ENCODE peak calls at places on chromosome 4, in five cellular contexts. One of them, this sample, is unnamed.

GRCh38 chr4:182235016-182235415 is 8.2 kb upstream of the TENM3 start:
- DNase-seq in tibial artery: no peak
- DNase-seq in left lung: no peak
- DNase-seq in Peyer's patch: no peak
- DNase-seq in tibial nerve: no peak
- DNase-seq in this sample: no peak

GRCh38 chr4:107319386-107319785 is 283.3 kb upstream of the DKK2 start:
- DNase-seq in tibial artery: no peak
- DNase-seq in left lung: no peak
- DNase-seq in Peyer's patch: no peak
- DNase-seq in tibial nerve: no peak
- DNase-seq in this sample: no peak

GRCh38 chr4:78553526-78554060 is 2.0 kb downstream of the ANXA3 start:
- DNase-seq in tibial artery: no peak
- DNase-seq in left lung: no peak
- DNase-seq in Peyer's patch: no peak
- DNase-seq in tibial nerve: no peak
- DNase-seq in this sample: no peak

GRCh38 chr4:3440011-3440410 is 1.8 kb upstream of the HGFAC start:
- DNase-seq in tibial artery: no peak
- DNase-seq in left lung: peak; percentile 52
- DNase-seq in Peyer's patch: no peak
- DNase-seq in tibial nerve: no peak
- DNase-seq in this sample: no peak

GRCh38 chr4:29983890-29984289 is 736.3 kb upstream of the PCDH7 start:
- DNase-seq in tibial artery: no peak
- DNase-seq in left lung: no peak
- DNase-seq in Peyer's patch: no peak
- DNase-seq in tibial nerve: no peak
- DNase-seq in this sample: no peak

GRCh38 chr4:82240410-82240809 is 133.4 kb downstream of the HNRNPD start:
- DNase-seq in tibial artery: no peak
- DNase-seq in left lung: no peak
- DNase-seq in Peyer's patch: no peak
- DNase-seq in tibial nerve: no peak
- DNase-seq in this sample: no peak

GRCh38 chr4:76694056-76694455 is 203.9 kb downstream of the SOWAHB start:
- DNase-seq in tibial artery: no peak
- DNase-seq in left lung: no peak
- DNase-seq in Peyer's patch: no peak
- DNase-seq in tibial nerve: no peak
- DNase-seq in this sample: no peak

GRCh38 chr4:129342820-129343219 is 246.9 kb downstream of the C4orf33 start:
- DNase-seq in tibial artery: no peak
- DNase-seq in left lung: no peak
- DNase-seq in Peyer's patch: no peak
- DNase-seq in tibial nerve: no peak
- DNase-seq in this sample: no peak

GRCh38 chr4:18020671-18021469 is 685 bp downstream of the LCORL start:
- DNase-seq in tibial artery: peak; percentile 64
- DNase-seq in left lung: peak; percentile 88
- DNase-seq in Peyer's patch: peak; percentile 70
- DNase-seq in tibial nerve: peak; percentile 33
- DNase-seq in this sample: peak; percentile 44

GRCh38 chr4:168925789-168926490 is 84.1 kb downstream of the CBR4 start:
- DNase-seq in tibial artery: no peak
- DNase-seq in left lung: no peak
- DNase-seq in Peyer's patch: no peak
- DNase-seq in tibial nerve: no peak
- DNase-seq in this sample: no peak

GRCh38 chr4:25253072-25253447 is 19.2 kb downstream of the PI4K2B start:
- DNase-seq in tibial artery: no peak
- DNase-seq in left lung: no peak
- DNase-seq in Peyer's patch: no peak
- DNase-seq in tibial nerve: no peak
- DNase-seq in this sample: no peak

GRCh38 chr4:183412836-183413561 is 31.4 kb upstream of the CDKN2AIP start:
- DNase-seq in tibial artery: no peak
- DNase-seq in left lung: no peak
- DNase-seq in Peyer's patch: no peak
- DNase-seq in tibial nerve: no peak
- DNase-seq in this sample: no peak

GRCh38 chr4:183600189-183600685 is 58.7 kb downstream of the RWDD4 start:
- DNase-seq in tibial artery: no peak
- DNase-seq in left lung: no peak
- DNase-seq in Peyer's patch: no peak
- DNase-seq in tibial nerve: no peak
- DNase-seq in this sample: no peak

GRCh38 chr4:128347930-128348660 is 60.5 kb upstream of the PGRMC2 start:
- DNase-seq in tibial artery: no peak
- DNase-seq in left lung: no peak
- DNase-seq in Peyer's patch: no peak
- DNase-seq in tibial nerve: no peak
- DNase-seq in this sample: no peak

GRCh38 chr4:119238068-119238722 is 25.7 kb downstream of the USP53 start:
- DNase-seq in tibial artery: no peak
- DNase-seq in left lung: no peak
- DNase-seq in Peyer's patch: no peak
- DNase-seq in tibial nerve: no peak
- DNase-seq in this sample: no peak

GRCh38 chr4:1231637-1232360 is 17.1 kb downstream of the CTBP1 start:
- DNase-seq in tibial artery: no peak
- DNase-seq in left lung: peak; percentile 43
- DNase-seq in Peyer's patch: no peak
- DNase-seq in tibial nerve: no peak
- DNase-seq in this sample: no peak

GRCh38 chr4:85833311-85833710 is 358.4 kb downstream of the ARHGAP24 start:
- DNase-seq in tibial artery: no peak
- DNase-seq in left lung: no peak
- DNase-seq in Peyer's patch: no peak
- DNase-seq in tibial nerve: no peak
- DNase-seq in this sample: no peak

GRCh38 chr4:48228887-48229462 is 40.7 kb downstream of the TEC start:
- DNase-seq in tibial artery: no peak
- DNase-seq in left lung: no peak
- DNase-seq in Peyer's patch: no peak
- DNase-seq in tibial nerve: no peak
- DNase-seq in this sample: no peak

GRCh38 chr4:32140636-32141035 is 1420.5 kb downstream of the PCDH7 start:
- DNase-seq in tibial artery: no peak
- DNase-seq in left lung: no peak
- DNase-seq in Peyer's patch: no peak
- DNase-seq in tibial nerve: no peak
- DNase-seq in this sample: no peak

DNA sequence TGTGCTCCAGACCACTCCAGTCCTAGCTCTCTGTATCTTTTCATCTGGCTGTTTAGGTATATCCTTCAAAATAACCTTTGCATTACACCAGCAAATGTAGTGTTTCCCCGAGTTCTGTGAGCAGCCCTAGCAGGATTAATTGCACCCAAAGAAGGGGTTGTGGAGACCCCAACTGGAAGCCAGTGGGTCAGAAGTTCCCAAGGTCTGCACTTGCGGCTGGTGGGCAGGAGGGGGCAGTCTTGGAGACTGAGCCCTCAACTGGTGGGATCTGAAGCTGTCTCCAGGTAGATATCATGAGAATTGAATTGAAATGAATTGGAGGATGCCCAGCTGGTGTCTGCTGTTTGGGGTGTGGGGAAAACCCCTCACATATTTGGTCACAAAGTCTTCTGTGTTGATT is 1485.3 kb upstream of the TENM3 start:
- DNase-seq in tibial artery: no peak
- DNase-seq in left lung: no peak
- DNase-seq in Peyer's patch: no peak
- DNase-seq in tibial nerve: no peak
- DNase-seq in this sample: no peak
- TF ChIP-seq CTCF in tibial artery: no peak
- TF ChIP-seq CTCF in left lung: no peak
- TF ChIP-seq CTCF in Peyer's patch: no peak
- TF ChIP-seq CTCF in tibial nerve: no peak
- TF ChIP-seq CTCF in this sample: no peak

GRCh38 chr4:165308606-165309005 is 18.9 kb upstream of the MSMO1 start:
- DNase-seq in tibial artery: no peak
- DNase-seq in left lung: no peak
- DNase-seq in Peyer's patch: no peak
- DNase-seq in tibial nerve: no peak
- DNase-seq in this sample: no peak
- H3K4me1 ChIP-seq in tibial artery: no peaks in the 10 kb centered on the region
- H3K4me1 ChIP-seq in left lung: no peaks in the 10 kb centered on the region
- H3K4me1 ChIP-seq in Peyer's patch: no peaks in the 10 kb centered on the region
- H3K4me1 ChIP-seq in tibial nerve: no peaks in the 10 kb centered on the region
- H3K4me1 ChIP-seq in this sample: no peaks in the 10 kb centered on the region

GRCh38 chr4:145909773-145910172 is 28.9 kb downstream of the ZNF827 start:
- DNase-seq in tibial artery: no peak
- DNase-seq in left lung: no peak
- DNase-seq in Peyer's patch: no peak
- DNase-seq in tibial nerve: no peak
- DNase-seq in this sample: peak; percentile 67
- H3K4me3 ChIP-seq in tibial artery: no peak overlapping the region
- H3K4me3 ChIP-seq in left lung: peak overlapping the region; percentile 20
- H3K4me3 ChIP-seq in Peyer's patch: peak overlapping the region; percentile 44
- H3K4me3 ChIP-seq in tibial nerve: no peak overlapping the region
- H3K4me3 ChIP-seq in this sample: peak overlapping the region; percentile 37

GRCh38 chr4:90757529-90757928 is 630.3 kb downstream of the CCSER1 start:
- DNase-seq in tibial artery: no peak
- DNase-seq in left lung: no peak
- DNase-seq in Peyer's patch: no peak
- DNase-seq in tibial nerve: no peak
- DNase-seq in this sample: no peak
- TF ChIP-seq CTCF in tibial artery: no peak
- TF ChIP-seq CTCF in left lung: no peak
- TF ChIP-seq CTCF in Peyer's patch: no peak
- TF ChIP-seq CTCF in tibial nerve: no peak
- TF ChIP-seq CTCF in this sample: no peak

This sample was measured in stomach.